ENCODE peak calls at places on chromosome 14, in six cellular contexts. P, Q, X, U, D and G are unnamed samples.
A peak's percentile ranks its signal among the peaks of the same experiment; 100 is the strongest.

GRCh38 chr14:22980672-22981089 is 1.7 kb downstream of the AJUBA start:
- DNase-seq in P (peak; percentile 28), Q (no peak), X (no peak), U (peak; percentile 42), D (no peak), G (peak; percentile 86)

GRCh38 chr14:48331421-48331820 is 656.0 kb upstream of the MDGA2 start:
- DNase-seq in P (no peak), Q (no peak), X (no peak), U (no peak), D (no peak), G (no peak)

GRCh38 chr14:21822109-21822508 is 148.5 kb upstream of the OR4E1 start:
- DNase-seq in P (no peak), Q (no peak), X (no peak), U (no peak), D (no peak), G (no peak)

GRCh38 chr14:93081875-93082570 is 33.7 kb downstream of the ITPK1 start:
- DNase-seq in P (no peak), Q (no peak), X (no peak), U (no peak), D (no peak), G (no peak)

GRCh38 chr14:55117816-55118441 is 11.1 kb upstream of the LGALS3 start:
- DNase-seq in P (no peak), Q (no peak), X (no peak), U (no peak), D (peak; percentile 87), G (no peak)

GRCh38 chr14:100578552-100578951 is 8.7 kb downstream of the BEGAIN start:
- DNase-seq in P (no peak), Q (no peak), X (no peak), U (no peak), D (no peak), G (no peak)

GRCh38 chr14:67653651-67654280 is 20.7 kb downstream of the VTI1B start:
- DNase-seq in P (no peak), Q (no peak), X (no peak), U (no peak), D (no peak), G (no peak)

GRCh38 chr14:26896447-26896846 is 298.6 kb upstream of the NOVA1 start:
- DNase-seq in P (no peak), Q (no peak), X (no peak), U (no peak), D (no peak), G (no peak)